ENCODE peak calls at places on chromosomes 12 and 14, in seven cellular contexts. One of them, this sample, is unnamed.
A peak's percentile ranks its signal among the peaks of the same experiment; 100 is the strongest.

GRCh38 chr12:9127936-9128663 is 12.4 kb upstream of the A2M start:
- DNase-seq in sigmoid colon: no peak
- DNase-seq in A549: no peak
- DNase-seq in suprapubic skin: no peak
- DNase-seq in GM12878: no peak
- DNase-seq in K562: no peak
- DNase-seq in esophagus muscularis mucosa: no peak
- DNase-seq in this sample: no peak

GRCh38 chr12:131413006-131413405 is 297.9 kb upstream of the SFSWAP start:
- DNase-seq in sigmoid colon: no peak
- DNase-seq in A549: no peak
- DNase-seq in suprapubic skin: no peak
- DNase-seq in GM12878: no peak
- DNase-seq in K562: no peak
- DNase-seq in esophagus muscularis mucosa: no peak
- DNase-seq in this sample: no peak

GRCh38 chr12:80239867-80240266 is 140.5 kb downstream of the OTOGL start:
- DNase-seq in sigmoid colon: no peak
- DNase-seq in A549: no peak
- DNase-seq in suprapubic skin: no peak
- DNase-seq in GM12878: no peak
- DNase-seq in K562: no peak
- DNase-seq in esophagus muscularis mucosa: no peak
- DNase-seq in this sample: no peak

GRCh38 chr14:67485501-67486095 is 2.9 kb downstream of the TMEM229B start:
- DNase-seq in sigmoid colon: no peak
- DNase-seq in A549: no peak
- DNase-seq in suprapubic skin: no peak
- DNase-seq in GM12878: no peak
- DNase-seq in K562: no peak
- DNase-seq in esophagus muscularis mucosa: no peak
- DNase-seq in this sample: no peak

GRCh38 chr12:62799766-62800406 is 135.1 kb downstream of the PPM1H start:
- DNase-seq in sigmoid colon: no peak
- DNase-seq in A549: no peak
- DNase-seq in suprapubic skin: no peak
- DNase-seq in GM12878: no peak
- DNase-seq in K562: no peak
- DNase-seq in esophagus muscularis mucosa: no peak
- DNase-seq in this sample: no peak

GRCh38 chr12:28885275-28885674 is 263.8 kb upstream of the FAR2 start:
- DNase-seq in sigmoid colon: no peak
- DNase-seq in A549: no peak
- DNase-seq in suprapubic skin: no peak
- DNase-seq in GM12878: no peak
- DNase-seq in K562: no peak
- DNase-seq in esophagus muscularis mucosa: no peak
- DNase-seq in this sample: no peak

GRCh38 chr12:124542021-124542941 is 25.1 kb downstream of the NCOR2 start:
- DNase-seq in sigmoid colon: no peak
- DNase-seq in A549: no peak
- DNase-seq in suprapubic skin: peak; percentile 67
- DNase-seq in GM12878: no peak
- DNase-seq in K562: no peak
- DNase-seq in esophagus muscularis mucosa: no peak
- DNase-seq in this sample: no peak

GRCh38 chr12:125683748-125684381 is 618.6 kb downstream of the AACS start:
- DNase-seq in sigmoid colon: no peak
- DNase-seq in A549: no peak
- DNase-seq in suprapubic skin: no peak
- DNase-seq in GM12878: no peak
- DNase-seq in K562: no peak
- DNase-seq in esophagus muscularis mucosa: peak; percentile 72
- DNase-seq in this sample: no peak

GRCh38 chr12:51183816-51184215 is 10.9 kb upstream of the TFCP2 start:
- DNase-seq in sigmoid colon: peak; percentile 53
- DNase-seq in A549: no peak
- DNase-seq in suprapubic skin: no peak
- DNase-seq in GM12878: no peak
- DNase-seq in K562: no peak
- DNase-seq in esophagus muscularis mucosa: no peak
- DNase-seq in this sample: no peak

GRCh38 chr12:23084236-23084995 is 459.4 kb downstream of the ETNK1 start:
- DNase-seq in sigmoid colon: no peak
- DNase-seq in A549: no peak
- DNase-seq in suprapubic skin: no peak
- DNase-seq in GM12878: no peak
- DNase-seq in K562: no peak
- DNase-seq in esophagus muscularis mucosa: no peak
- DNase-seq in this sample: no peak

GRCh38 chr12:1517007-1517406 is 77.4 kb downstream of the FBXL14 start:
- DNase-seq in sigmoid colon: no peak
- DNase-seq in A549: no peak
- DNase-seq in suprapubic skin: no peak
- DNase-seq in GM12878: no peak
- DNase-seq in K562: no peak
- DNase-seq in esophagus muscularis mucosa: no peak
- DNase-seq in this sample: no peak

GRCh38 chr12:51678086-51678724 is 87.2 kb downstream of the SCN8A start:
- DNase-seq in sigmoid colon: no peak
- DNase-seq in A549: peak; percentile 81
- DNase-seq in suprapubic skin: no peak
- DNase-seq in GM12878: no peak
- DNase-seq in K562: peak; percentile 52
- DNase-seq in esophagus muscularis mucosa: no peak
- DNase-seq in this sample: no peak

GRCh38 chr12:119780786-119781434 is 96.2 kb downstream of the CIT start:
- DNase-seq in sigmoid colon: no peak
- DNase-seq in A549: peak; percentile 64
- DNase-seq in suprapubic skin: no peak
- DNase-seq in GM12878: no peak
- DNase-seq in K562: peak; percentile 44
- DNase-seq in esophagus muscularis mucosa: no peak
- DNase-seq in this sample: no peak

GRCh38 chr12:7162691-7163114 is 26.8 kb upstream of the PEX5 start:
- DNase-seq in sigmoid colon: peak; percentile 60
- DNase-seq in A549: peak; percentile 66
- DNase-seq in suprapubic skin: no peak
- DNase-seq in GM12878: no peak
- DNase-seq in K562: peak; percentile 45
- DNase-seq in esophagus muscularis mucosa: no peak
- DNase-seq in this sample: no peak

GRCh38 chr14:69999246-69999645 is 120.0 kb downstream of the SMOC1 start:
- DNase-seq in sigmoid colon: no peak
- DNase-seq in A549: peak; percentile 80
- DNase-seq in suprapubic skin: no peak
- DNase-seq in GM12878: no peak
- DNase-seq in K562: no peak
- DNase-seq in esophagus muscularis mucosa: no peak
- DNase-seq in this sample: no peak

GRCh38 chr14:54665938-54666337 is 99.0 kb downstream of the SAMD4A start:
- DNase-seq in sigmoid colon: no peak
- DNase-seq in A549: no peak
- DNase-seq in suprapubic skin: no peak
- DNase-seq in GM12878: peak; percentile 9
- DNase-seq in K562: no peak
- DNase-seq in esophagus muscularis mucosa: no peak
- DNase-seq in this sample: no peak

GRCh38 chr14:88790501-88791251 is 2.1 kb downstream of the EML5 start:
- DNase-seq in sigmoid colon: no peak
- DNase-seq in A549: no peak
- DNase-seq in suprapubic skin: no peak
- DNase-seq in GM12878: no peak
- DNase-seq in K562: no peak
- DNase-seq in esophagus muscularis mucosa: no peak
- DNase-seq in this sample: no peak

GRCh38 chr14:73125746-73126145 is 10.6 kb upstream of the PSEN1 start:
- DNase-seq in sigmoid colon: no peak
- DNase-seq in A549: no peak
- DNase-seq in suprapubic skin: no peak
- DNase-seq in GM12878: no peak
- DNase-seq in K562: no peak
- DNase-seq in esophagus muscularis mucosa: no peak
- DNase-seq in this sample: no peak

GRCh38 chr12:14957769-14958168 is 3.6 kb downstream of the ARHGDIB start:
- DNase-seq in sigmoid colon: no peak
- DNase-seq in A549: no peak
- DNase-seq in suprapubic skin: no peak
- DNase-seq in GM12878: no peak
- DNase-seq in K562: no peak
- DNase-seq in esophagus muscularis mucosa: no peak
- DNase-seq in this sample: no peak
- H3K4me3 ChIP-seq in sigmoid colon: no peak overlapping the region
- H3K4me3 ChIP-seq in A549: no peak overlapping the region
- H3K4me3 ChIP-seq in suprapubic skin: peak overlapping the region; percentile 53
- H3K4me3 ChIP-seq in GM12878: peak overlapping the region; percentile 80
- H3K4me3 ChIP-seq in K562: no peak overlapping the region
- H3K4me3 ChIP-seq in esophagus muscularis mucosa: no peak overlapping the region
- H3K4me3 ChIP-seq in this sample: no peak overlapping the region

GRCh38 chr12:53453953-53454640 is 2.2 kb downstream of the PCBP2 start:
- DNase-seq in sigmoid colon: no peak
- DNase-seq in A549: no peak
- DNase-seq in suprapubic skin: no peak
- DNase-seq in GM12878: no peak
- DNase-seq in K562: no peak
- DNase-seq in esophagus muscularis mucosa: no peak
- DNase-seq in this sample: no peak
- TF ChIP-seq POLR2A in sigmoid colon: no peak
- TF ChIP-seq POLR2A in A549: no peak
- TF ChIP-seq POLR2A in suprapubic skin: no peak
- TF ChIP-seq POLR2A in GM12878: no peak
- TF ChIP-seq POLR2A in K562: no peak
- TF ChIP-seq POLR2A in esophagus muscularis mucosa: no peak
- TF ChIP-seq POLR2A in this sample: no peak

GRCh38 chr14:102262894-102263462 is 42.0 kb downstream of the MOK start:
- DNase-seq in sigmoid colon: no peak
- DNase-seq in A549: peak; percentile 33
- DNase-seq in suprapubic skin: no peak
- DNase-seq in GM12878: no peak
- DNase-seq in K562: no peak
- DNase-seq in esophagus muscularis mucosa: no peak
- DNase-seq in this sample: no peak

GRCh38 chr14:102264355-102264754 is 40.6 kb downstream of the MOK start:
- DNase-seq in sigmoid colon: no peak
- DNase-seq in A549: no peak
- DNase-seq in suprapubic skin: no peak
- DNase-seq in GM12878: no peak
- DNase-seq in K562: no peak
- DNase-seq in esophagus muscularis mucosa: no peak
- DNase-seq in this sample: no peak

DNA sequence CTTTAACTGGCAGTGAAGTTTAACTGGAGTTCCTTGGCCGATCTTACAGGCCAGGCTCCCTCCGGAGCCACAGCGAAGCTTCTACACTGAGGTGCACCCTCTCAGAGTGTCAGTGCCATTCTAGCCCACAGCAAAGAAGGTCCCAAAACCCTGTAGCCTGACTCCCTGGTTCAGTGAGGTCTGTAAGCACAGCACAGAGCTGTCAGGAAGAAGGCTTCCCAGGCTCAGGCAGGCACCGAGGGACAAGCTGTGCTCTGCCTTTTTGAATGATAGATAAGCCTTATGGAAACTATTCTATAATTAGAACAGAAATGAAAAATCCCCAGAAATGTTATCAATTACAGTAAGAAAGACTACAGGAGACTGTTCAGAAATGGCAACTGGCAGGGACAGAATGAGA is 40.2 kb downstream of the MOK start:
- DNase-seq in sigmoid colon: no peak
- DNase-seq in A549: no peak
- DNase-seq in suprapubic skin: no peak
- DNase-seq in GM12878: no peak
- DNase-seq in K562: no peak
- DNase-seq in esophagus muscularis mucosa: no peak
- DNase-seq in this sample: no peak
- TF ChIP-seq EP300 in sigmoid colon: no peak
- TF ChIP-seq EP300 in A549: no peak
- TF ChIP-seq EP300 in suprapubic skin: no peak
- TF ChIP-seq EP300 in GM12878: no peak
- TF ChIP-seq EP300 in K562: no peak
- TF ChIP-seq EP300 in esophagus muscularis mucosa: peak; percentile 18
- TF ChIP-seq EP300 in this sample: no peak

GRCh38 chr14:37203423-37203822 is 5.7 kb downstream of the MIPOL1 start:
- DNase-seq in sigmoid colon: no peak
- DNase-seq in A549: no peak
- DNase-seq in suprapubic skin: no peak
- DNase-seq in GM12878: no peak
- DNase-seq in K562: no peak
- DNase-seq in esophagus muscularis mucosa: no peak
- DNase-seq in this sample: no peak

GRCh38 chr14:37198907-37199306 is 1.2 kb downstream of the MIPOL1 start:
- DNase-seq in sigmoid colon: no peak
- DNase-seq in A549: no peak
- DNase-seq in suprapubic skin: no peak
- DNase-seq in GM12878: no peak
- DNase-seq in K562: no peak
- DNase-seq in esophagus muscularis mucosa: no peak
- DNase-seq in this sample: no peak

GRCh38 chr14:37202265-37202664 is 4.5 kb downstream of the MIPOL1 start:
- DNase-seq in sigmoid colon: no peak
- DNase-seq in A549: no peak
- DNase-seq in suprapubic skin: no peak
- DNase-seq in GM12878: no peak
- DNase-seq in K562: no peak
- DNase-seq in esophagus muscularis mucosa: no peak
- DNase-seq in this sample: no peak

GRCh38 chr14:37201724-37202123 is 4.0 kb downstream of the MIPOL1 start:
- DNase-seq in sigmoid colon: no peak
- DNase-seq in A549: no peak
- DNase-seq in suprapubic skin: no peak
- DNase-seq in GM12878: no peak
- DNase-seq in K562: no peak
- DNase-seq in esophagus muscularis mucosa: no peak
- DNase-seq in this sample: no peak

DNA sequence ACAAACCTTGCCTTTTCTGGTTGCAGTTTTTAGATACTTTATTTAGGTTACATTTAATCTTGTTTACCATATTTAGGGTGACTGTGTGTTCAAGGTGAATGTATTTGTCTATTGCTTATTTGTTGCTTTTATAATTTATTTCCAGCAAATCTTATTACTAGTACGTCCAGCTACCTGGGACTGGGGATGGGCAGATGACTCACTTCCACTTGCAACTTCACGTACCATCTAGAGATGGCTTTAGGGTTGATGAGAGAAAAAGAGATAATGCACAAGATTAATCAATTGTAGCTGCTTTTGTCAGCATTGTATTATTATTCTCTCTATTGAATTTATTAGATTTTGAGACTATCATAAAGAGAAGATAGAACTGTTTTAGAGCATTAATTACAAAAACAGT is 5.1 kb downstream of the MIPOL1 start:
- DNase-seq in sigmoid colon: no peak
- DNase-seq in A549: no peak
- DNase-seq in suprapubic skin: no peak
- DNase-seq in GM12878: no peak
- DNase-seq in K562: no peak
- DNase-seq in esophagus muscularis mucosa: no peak
- DNase-seq in this sample: no peak
- H3K4me3 ChIP-seq in sigmoid colon: no peak overlapping the region
- H3K4me3 ChIP-seq in A549: no peak overlapping the region
- H3K4me3 ChIP-seq in suprapubic skin: no peak overlapping the region
- H3K4me3 ChIP-seq in GM12878: no peak overlapping the region
- H3K4me3 ChIP-seq in K562: no peak overlapping the region
- H3K4me3 ChIP-seq in esophagus muscularis mucosa: no peak overlapping the region
- H3K4me3 ChIP-seq in this sample: no peak overlapping the region